ENCODE peak calls at places on chromosome 14, in four cellular contexts. Y is psoas muscle, L is ascending aorta, H is neural progenitor cell. R is an unnamed sample. For H3K27me3, the result is how much of the 10 kb centered on the place peaks cover.

GRCh38 chr14:32189806-32190205 is 12.0 kb upstream of the RNU6-7 start:
- DNase-seq in L (no peak), H (no peak), Y (no peak), R (no peak)

GRCh38 chr14:38125484-38125912 is 82.2 kb upstream of the SSTR1 start:
- DNase-seq in L (no peak), H (no peak), Y (no peak), R (no peak)

GRCh38 chr14:77303417-77304156 is 17.1 kb downstream of the POMT2 start:
- DNase-seq in H (no peak), L (no peak), Y (no peak), R (no peak)

GRCh38 chr14:24363401-24363800 is 4.6 kb upstream of the NFATC4 start:
- DNase-seq in Y (no peak), H (no peak), L (no peak), R (no peak)

GRCh38 chr14:74963705-74964271 is 8.4 kb upstream of the PGF start:
- DNase-seq in L (no peak), Y (no peak), H (no peak), R (no peak)

GRCh38 chr14:56482306-56482705 is 97.3 kb upstream of the TMEM260 start:
- DNase-seq in H (peak), Y (no peak), L (no peak), R (peak)

GRCh38 chr14:42112108-42112507 is 505.4 kb downstream of the LRFN5 start:
- DNase-seq in H (no peak), Y (no peak), L (no peak), R (no peak)

GRCh38 chr14:56325251-56325839 is 207.1 kb downstream of the PELI2 start:
- DNase-seq in Y (no peak), L (no peak), H (no peak), R (no peak)

GRCh38 chr14:79424462-79424861 is 786.8 kb downstream of the DIO2 start:
- DNase-seq in Y (no peak), L (no peak), H (no peak), R (no peak)

GRCh38 chr14:96260341-96260821 is 4.4 kb downstream of the BDKRB1 start:
- DNase-seq in H (no peak), L (no peak), Y (no peak), R (no peak)

GRCh38 chr14:65156568-65157366 is 54.5 kb upstream of the MAX start:
- DNase-seq in H (no peak), Y (peak), L (peak), R (no peak)

GRCh38 chr14:37623552-37623951 is 28.1 kb downstream of the TTC6 start:
- DNase-seq in L (no peak), H (no peak), Y (no peak), R (no peak)

GRCh38 chr14:103625361-103626095 is 3.5 kb upstream of the KLC1 start:
- DNase-seq in L (no peak), H (no peak), Y (no peak), R (peak)

GRCh38 chr14:45940318-45940717 is 687.3 kb upstream of the MIS18BP1 start:
- DNase-seq in L (no peak), Y (no peak), H (no peak), R (no peak)

GRCh38 chr14:68927956-68928675 is 51.0 kb downstream of the ACTN1 start:
- DNase-seq in Y (no peak), L (no peak), H (no peak), R (no peak)

GRCh38 chr14:29749327-29749726 is 178.3 kb downstream of the PRKD1 start:
- DNase-seq in Y (no peak), L (no peak), H (no peak), R (no peak)

GRCh38 chr14:33951183-33951840 is 438 bp upstream of the EGLN3 start:
- DNase-seq in H (no peak), L (no peak), Y (no peak), R (no peak)
- H3K27me3 ChIP-seq in H (under half), L (under half), Y (under half), R (under half)

DNA sequence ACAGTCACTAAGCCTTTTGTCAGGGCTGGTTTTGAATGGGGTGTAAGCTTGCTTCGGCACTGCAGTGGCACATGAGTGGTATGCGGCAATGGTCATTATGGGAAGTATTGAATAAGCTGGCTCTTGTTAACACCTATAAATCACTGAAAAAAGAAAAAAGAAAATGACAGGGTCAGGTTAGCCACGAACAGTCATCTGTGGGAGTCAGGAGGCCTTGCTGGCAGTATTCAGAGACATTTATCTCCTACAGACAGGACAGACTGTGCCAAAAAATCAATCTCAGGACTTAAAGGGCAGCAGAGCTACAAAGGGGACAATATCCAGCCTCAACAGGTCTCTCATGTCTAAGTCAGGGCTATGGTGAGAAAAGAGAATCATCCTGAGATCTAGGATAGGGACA is 19.0 kb downstream of the CDKL1 start:
- DNase-seq in Y (no peak), H (no peak), L (no peak), R (no peak)
- H3K27me3 ChIP-seq in Y (under half), H (under half), L (under half), R (under half)

GRCh38 chr14:93005135-93005813 is 82.3 kb downstream of the CHGA start:
- DNase-seq in H (no peak), Y (no peak), L (no peak), R (no peak)

GRCh38 chr14:93007225-93007997 is 84.5 kb downstream of the CHGA start:
- DNase-seq in L (peak), H (no peak), Y (peak), R (no peak)

GRCh38 chr14:93008381-93008780 is 85.4 kb downstream of the CHGA start:
- DNase-seq in L (no peak), Y (peak), H (no peak), R (no peak)

GRCh38 chr14:93005838-93006237 is 82.9 kb downstream of the CHGA start:
- DNase-seq in Y (no peak), H (no peak), L (no peak), R (no peak)

GRCh38 chr14:93006484-93007128 is 83.7 kb downstream of the CHGA start:
- DNase-seq in L (no peak), H (no peak), Y (no peak), R (no peak)
- H3K27me3 ChIP-seq in L (under half), H (under half), Y (under half), R (under half)

DNA sequence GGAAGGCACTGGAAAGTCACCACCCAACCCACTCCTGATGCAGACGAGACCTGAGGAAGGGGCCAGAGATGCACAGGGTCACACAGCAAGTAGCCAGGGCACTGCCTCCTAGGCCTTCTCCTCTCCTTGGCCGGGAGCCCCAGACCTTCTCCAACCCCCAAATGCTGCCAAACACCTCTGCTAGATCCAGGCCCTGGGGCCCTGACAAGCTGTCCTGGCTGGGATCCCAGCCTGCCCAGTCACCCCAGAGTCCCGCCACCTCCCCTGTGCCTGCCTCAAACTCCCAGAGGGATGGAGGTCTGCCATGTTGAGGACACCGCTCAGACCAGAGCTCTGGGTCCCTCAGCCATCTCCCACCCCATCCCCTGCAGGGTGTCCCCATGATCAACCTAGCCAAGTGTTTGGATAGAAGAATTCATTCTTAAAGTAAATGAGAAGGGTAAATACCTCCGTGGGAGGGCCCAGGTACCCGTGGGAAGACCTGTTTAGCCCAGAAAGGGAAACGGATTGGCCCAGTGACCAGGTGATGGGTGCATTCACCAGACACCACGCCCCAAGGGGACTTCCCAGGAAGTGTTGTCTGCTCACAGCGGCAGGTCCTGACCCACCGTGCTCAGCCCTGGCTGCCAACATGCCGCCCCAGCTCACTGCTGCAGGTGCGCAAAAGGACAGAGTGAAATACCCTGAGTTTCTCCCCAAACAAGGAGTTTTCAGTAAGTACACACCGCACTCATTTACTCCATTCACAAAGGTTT is 4.6 kb upstream of the DIO3 start:
- DNase-seq in L (no peak), H (no peak), Y (peak), R (no peak)
- H3K27me3 ChIP-seq in L (under half), H (half or more), Y (under half), R (under half)